ENCODE peak calls at places on chromosomes 5 and 9, in five cellular contexts. N is HepG2, V is WERI-Rb-1, M is neural progenitor cell, P is uterus. R is an unnamed sample. For H3K9me3, the result is how much of the 10 kb centered on the place peaks cover.

GRCh38 chr9:3879315-3879714 is 353.5 kb upstream of the RFX3 start:
- DNase-seq in V (peak), M (no peak), P (no peak), N (no peak), R (no peak)

GRCh38 chr5:68176802-68177479 is 38.6 kb upstream of the PIK3R1 start:
- DNase-seq in N (no peak), P (no peak), V (no peak), M (no peak), R (no peak)

GRCh38 chr9:71986860-71987259 is 73.6 kb downstream of the C9orf57 start:
- DNase-seq in M (no peak), P (no peak), V (no peak), N (no peak), R (no peak)

GRCh38 chr9:107734231-107735014 is 244.9 kb upstream of the KLF4 start:
- DNase-seq in P (peak), N (no peak), M (no peak), V (no peak), R (no peak)

GRCh38 chr5:172731286-172732073 is 39.5 kb downstream of the DUSP1 start:
- DNase-seq in V (no peak), M (no peak), P (no peak), N (peak), R (no peak)

GRCh38 chr9:75876999-75877647 is 13.3 kb upstream of the PCSK5 start:
- DNase-seq in M (no peak), N (no peak), P (no peak), V (no peak), R (no peak)

GRCh38 chr5:98770158-98770910 is 3.1 kb upstream of the RGMB start:
- DNase-seq in P (peak), V (peak), N (peak), M (peak), R (no peak)

GRCh38 chr5:1152771-1153282 is 41.0 kb upstream of the SLC12A7 start:
- DNase-seq in P (no peak), V (peak), M (peak), N (no peak), R (no peak)

GRCh38 chr5:96901384-96901783 is 25.1 kb downstream of the ERAP2 start:
- DNase-seq in N (peak), V (no peak), M (peak), P (no peak), R (no peak)

GRCh38 chr9:5869315-5870019 is 21.2 kb upstream of the MLANA start:
- DNase-seq in P (no peak), M (peak), V (no peak), N (peak), R (no peak)

GRCh38 chr5:54703091-54703490 is 185.5 kb downstream of the SNX18 start:
- DNase-seq in P (peak), N (no peak), V (no peak), M (peak), R (no peak)

GRCh38 chr9:124812401-124813016 is 35.6 kb downstream of the OLFML2A start:
- DNase-seq in P (peak), V (peak), N (peak), M (peak), R (no peak)

GRCh38 chr5:82348749-82349148 is 70.6 kb upstream of the RPS23 start:
- DNase-seq in M (no peak), N (no peak), P (no peak), V (no peak), R (no peak)

GRCh38 chr9:93020151-93020550 is 38.4 kb upstream of the SUSD3 start:
- DNase-seq in V (no peak), P (no peak), N (no peak), M (no peak), R (no peak)

GRCh38 chr9:86714976-86715375 is 232.3 kb downstream of the GAS1 start:
- DNase-seq in M (no peak), V (no peak), N (no peak), P (peak), R (no peak)

GRCh38 chr5:76529464-76530344 is 93.5 kb downstream of the F2RL2 start:
- DNase-seq in M (no peak), N (peak), P (no peak), V (no peak), R (no peak)

GRCh38 chr5:91469517-91470165 is 86.5 kb upstream of the ARRDC3 start:
- DNase-seq in V (no peak), M (no peak), P (no peak), N (no peak), R (no peak)

GRCh38 chr5:133472829-133473228 is 139.5 kb downstream of the FSTL4 start:
- DNase-seq in P (no peak), N (no peak), M (no peak), V (no peak), R (no peak)

GRCh38 chr9:11374961-11375360 is 762.2 kb upstream of the PTPRD start:
- DNase-seq in P (no peak), N (no peak), M (no peak), V (no peak), R (no peak)

GRCh38 chr9:91033802-91034201 is 232.2 kb downstream of the SYK start:
- DNase-seq in V (peak), N (peak), P (no peak), M (peak), R (peak)

GRCh38 chr9:37953775-37954437 is 50.0 kb upstream of the SLC25A51 start:
- DNase-seq in N (no peak), V (no peak), P (peak), M (no peak), R (no peak)

GRCh38 chr5:10828241-10828640 is 67.2 kb upstream of the DAP start:
- DNase-seq in N (no peak), V (no peak), M (no peak), P (no peak), R (no peak)

GRCh38 chr5:157710887-157711286 is 20.3 kb upstream of the THG1L start:
- DNase-seq in N (no peak), V (no peak), P (no peak), M (no peak), R (no peak)

GRCh38 chr9:131240047-131240921 is 36.0 kb downstream of the FAM78A start:
- DNase-seq in P (no peak), N (peak), M (no peak), V (no peak), R (no peak)

GRCh38 chr9:16090907-16091629 is 538.2 kb downstream of the CCDC171 start:
- DNase-seq in M (no peak), N (no peak), V (no peak), P (no peak), R (no peak)

GRCh38 chr5:116297296-116297814 is 212.5 kb downstream of the COMMD10 start:
- DNase-seq in M (no peak), P (no peak), N (no peak), V (no peak), R (no peak)

GRCh38 chr9:73038613-73039012 is 85.8 kb upstream of the ALDH1A1 start:
- DNase-seq in V (no peak), N (no peak), M (no peak), P (peak), R (no peak)

GRCh38 chr5:124783794-124784193 is 37.4 kb upstream of the ZNF608 start:
- DNase-seq in N (no peak), V (no peak), P (no peak), M (no peak), R (no peak)

GRCh38 chr5:74493426-74493825 is 147.1 kb downstream of the ENC1 start:
- DNase-seq in P (no peak), M (no peak), V (no peak), N (no peak), R (no peak)

GRCh38 chr9:105168935-105169334 is 75.5 kb upstream of the SLC44A1 start:
- DNase-seq in N (no peak), V (no peak), M (no peak), P (no peak), R (no peak)

GRCh38 chr9:129250786-129251185 is 72.7 kb upstream of the IER5L start:
- DNase-seq in M (no peak), P (no peak), N (no peak), V (no peak), R (no peak)

GRCh38 chr9:13716620-13717019 is 437.1 kb upstream of the MPDZ start:
- DNase-seq in N (no peak), P (no peak), M (no peak), V (no peak), R (no peak)

GRCh38 chr5:53963958-53964357 is 346.4 kb downstream of the ARL15 start:
- DNase-seq in N (peak), V (no peak), M (no peak), P (no peak), R (no peak)

GRCh38 chr9:17532461-17532860 is 46.4 kb upstream of the SH3GL2 start:
- DNase-seq in N (no peak), P (no peak), M (no peak), V (no peak), R (no peak)

GRCh38 chr5:178143901-178144300 is 9.8 kb downstream of the NHP2 start:
- DNase-seq in V (no peak), P (no peak), M (no peak), N (no peak), R (no peak)

GRCh38 chr9:133570681-133571080 is 36.2 kb downstream of the ADAMTSL2 start:
- DNase-seq in V (no peak), N (no peak), P (no peak), M (no peak), R (no peak)

GRCh38 chr9:133572821-133573361 is 36.3 kb downstream of the FAM163B start:
- DNase-seq in P (no peak), M (no peak), V (no peak), N (no peak), R (no peak)

GRCh38 chr9:133571896-133572595 is 37.1 kb downstream of the FAM163B start:
- DNase-seq in V (no peak), N (no peak), M (no peak), P (no peak), R (no peak)

GRCh38 chr9:133569891-133570651 is 35.6 kb downstream of the ADAMTSL2 start:
- DNase-seq in N (no peak), P (no peak), M (peak), V (peak), R (no peak)

DNA sequence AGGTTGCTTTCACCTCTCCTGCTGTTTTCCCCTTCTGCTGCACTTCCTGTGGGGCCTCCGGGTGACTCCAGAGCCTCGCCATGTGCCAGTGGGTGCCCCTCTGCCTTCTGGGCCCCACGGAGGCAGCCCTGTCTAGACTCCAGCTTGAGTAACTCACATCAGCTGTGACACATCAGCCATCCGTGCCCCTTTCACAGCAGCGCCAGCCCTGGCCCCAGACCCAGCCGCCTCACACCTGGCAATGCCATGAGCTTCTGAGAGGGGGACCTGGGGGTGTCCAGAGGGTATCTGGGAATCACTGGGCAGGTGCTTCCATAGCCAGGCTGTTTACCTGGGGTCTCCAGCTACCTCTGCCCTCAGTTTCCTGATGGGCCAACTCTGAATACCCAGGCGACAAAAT is 37.0 kb downstream of the ADAMTSL2 start:
- DNase-seq in N (no peak), M (no peak), P (no peak), V (no peak), R (no peak)
- H3K9me3 ChIP-seq in N (under half), M (under half), P (under half), V (under half), R (under half)

GRCh38 chr5:141269195-141269594 is 24.0 kb downstream of the PCDHB15 start:
- DNase-seq in P (no peak), V (no peak), N (no peak), M (no peak), R (no peak)
- H3K9me3 ChIP-seq in P (half or more), V (under half), N (half or more), M (under half), R (under half)

GRCh38 chr5:180253036-180253824 is 38.7 kb downstream of the MAPK9 start:
- DNase-seq in V (no peak), P (no peak), M (no peak), N (no peak), R (no peak)

GRCh38 chr5:180251887-180252286 is 40.0 kb downstream of the MAPK9 start:
- DNase-seq in P (no peak), V (no peak), N (no peak), M (no peak), R (no peak)

GRCh38 chr5:180251141-180251540 is 40.7 kb downstream of the MAPK9 start:
- DNase-seq in M (no peak), N (no peak), P (no peak), V (no peak), R (no peak)

DNA sequence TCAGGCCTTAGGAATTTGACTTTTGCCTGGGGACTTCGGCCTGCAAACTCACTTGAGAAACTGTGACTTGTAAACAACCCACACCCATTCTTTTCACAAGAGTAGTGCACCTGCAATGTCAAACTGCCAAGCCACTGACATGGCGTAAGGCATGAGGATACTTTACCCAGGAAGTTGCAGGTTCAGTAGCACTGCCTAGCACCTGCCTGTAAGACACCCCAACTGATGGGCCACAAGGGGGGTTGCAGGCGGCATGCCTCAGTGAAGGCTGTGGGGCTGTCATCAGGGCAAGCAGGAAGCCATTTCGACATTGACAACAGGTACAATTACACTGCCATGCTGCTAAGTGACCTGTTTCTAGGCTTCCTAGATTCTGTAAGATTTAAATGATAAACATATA is 41.3 kb upstream of the RASGEF1C start:
- DNase-seq in N (no peak), P (no peak), M (no peak), V (no peak), R (no peak)
- H3K9me3 ChIP-seq in N (under half), P (under half), M (under half), V (under half), R (under half)

GRCh38 chr9:135919318-135919717 is 12.0 kb upstream of the CAMSAP1 start:
- DNase-seq in V (no peak), N (no peak), P (no peak), M (no peak), R (no peak)
- H3K9me3 ChIP-seq in V (under half), N (under half), P (under half), M (under half), R (under half)

GRCh38 chr9:2255128-2255527 is 240.0 kb downstream of the SMARCA2 start:
- DNase-seq in P (no peak), M (no peak), V (peak), N (peak), R (no peak)
- H3K9me3 ChIP-seq in P (under half), M (under half), V (under half), N (under half), R (under half)

GRCh38 chr5:2423634-2424033 is 327.8 kb downstream of the IRX2 start:
- DNase-seq in M (no peak), P (no peak), V (no peak), N (no peak), R (no peak)
- H3K9me3 ChIP-seq in M (under half), P (under half), V (under half), N (under half), R (under half)

DNA sequence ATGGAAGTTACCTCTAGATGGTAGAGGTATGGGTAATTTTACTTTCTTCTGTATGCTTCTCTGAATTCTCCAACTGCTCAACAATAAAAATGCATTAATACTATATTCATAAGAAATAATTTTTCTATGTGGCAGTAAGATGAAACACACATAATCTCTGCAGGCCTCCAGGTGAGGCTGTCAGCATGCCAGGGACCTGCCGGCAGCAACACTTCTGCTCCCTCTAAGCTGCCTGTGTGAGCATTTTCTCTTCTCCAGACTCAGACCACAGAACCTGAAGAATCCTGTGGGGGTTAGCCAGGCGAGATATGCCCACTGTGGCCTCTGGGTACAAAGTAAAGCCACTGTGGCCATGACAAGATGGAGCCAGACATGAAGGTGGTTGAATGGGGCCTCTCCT is 316.3 kb downstream of the EBF1 start:
- DNase-seq in P (no peak), N (no peak), M (no peak), V (no peak), R (no peak)
- H3K9me3 ChIP-seq in P (under half), N (under half), M (under half), V (under half), R (under half)

GRCh38 chr5:3751846-3752245 is 156.2 kb downstream of the IRX1 start:
- DNase-seq in P (no peak), N (no peak), M (no peak), V (no peak), R (no peak)
- H3K9me3 ChIP-seq in P (under half), N (under half), M (under half), V (under half), R (under half)

GRCh38 chr9:101795147-101795546 is 56.7 kb upstream of the GRIN3A start:
- DNase-seq in P (no peak), M (no peak), V (no peak), N (no peak), R (no peak)

GRCh38 chr9:101792475-101792874 is 54.0 kb upstream of the GRIN3A start:
- DNase-seq in M (no peak), N (no peak), V (no peak), P (no peak), R (no peak)

GRCh38 chr9:101791533-101791932 is 53.1 kb upstream of the GRIN3A start:
- DNase-seq in V (no peak), P (no peak), N (no peak), M (no peak), R (no peak)

GRCh38 chr9:101796044-101796443 is 57.6 kb upstream of the GRIN3A start:
- DNase-seq in M (no peak), P (no peak), V (no peak), N (no peak), R (no peak)

GRCh38 chr9:101791938-101792337 is 53.5 kb upstream of the GRIN3A start:
- DNase-seq in N (peak), M (peak), V (peak), P (no peak), R (no peak)
- H3K9me3 ChIP-seq in N (under half), M (under half), V (under half), P (under half), R (under half)